ENCODE peak calls at places on chromosomes 3 and 15, in seven cellular contexts. W, Z, B, J, A, V and T are unnamed samples.

GRCh38 chr15:35304389-35304788 is 219.3 kb upstream of the NANOGP8 start:
- DNase-seq in W (no peak), J (no peak), A (no peak), B (no peak), Z (no peak), V (no peak), T (no peak)

GRCh38 chr15:69568621-69569020 is 116.0 kb downstream of the RPLP1 start:
- DNase-seq in A (no peak), Z (no peak), V (no peak), B (no peak), J (no peak), W (no peak), T (no peak)

GRCh38 chr15:78880828-78881227 is 8.1 kb downstream of the MORF4L1 start:
- DNase-seq in V (no peak), A (no peak), W (no peak), B (no peak), J (no peak), Z (no peak), T (no peak)

GRCh38 chr15:80972276-80972675 is 17.3 kb downstream of the MESD start:
- DNase-seq in A (no peak), W (no peak), B (no peak), V (no peak), J (no peak), Z (no peak), T (no peak)

GRCh38 chr15:76674883-76675282 is 230.3 kb downstream of the SCAPER start:
- DNase-seq in J (no peak), W (no peak), B (no peak), Z (no peak), A (no peak), V (no peak), T (no peak)

GRCh38 chr15:78070049-78070698 is 7.3 kb downstream of the TBC1D2B start:
- DNase-seq in Z (no peak), V (no peak), A (no peak), B (no peak), J (no peak), W (peak), T (peak)

GRCh38 chr15:53580371-53580770 is 179.1 kb downstream of the WDR72 start:
- DNase-seq in A (no peak), W (no peak), B (no peak), J (no peak), Z (no peak), V (no peak), T (no peak)

GRCh38 chr15:80584561-80584964 is 110.5 kb upstream of the ABHD17C start:
- DNase-seq in J (no peak), V (peak), A (no peak), W (no peak), Z (no peak), B (no peak), T (no peak)

GRCh38 chr3:24197809-24198208 is 252.7 kb downstream of the NR1D2 start:
- DNase-seq in B (no peak), Z (no peak), A (no peak), W (peak), J (peak), V (peak), T (no peak)

GRCh38 chr3:66957357-66957756 is 40.8 kb upstream of the KBTBD8 start:
- DNase-seq in A (no peak), Z (no peak), W (no peak), V (no peak), B (no peak), J (no peak), T (no peak)

GRCh38 chr3:72997421-72997961 is 880 bp downstream of the PPP4R2 start:
- DNase-seq in V (peak), A (peak), J (peak), B (peak), Z (no peak), W (no peak), T (peak)

GRCh38 chr15:76844096-76844495 is 61.0 kb downstream of the SCAPER start:
- DNase-seq in Z (no peak), A (no peak), V (no peak), B (no peak), W (no peak), J (no peak), T (no peak)

GRCh38 chr3:190012314-190012782 is 108.3 kb downstream of the P3H2 start:
- DNase-seq in V (peak), A (peak), W (no peak), J (no peak), Z (no peak), B (no peak), T (no peak)

GRCh38 chr15:92797168-92798052 is 102.7 kb upstream of the CHD2 start:
- DNase-seq in A (peak), V (peak), B (peak), J (peak), Z (peak), W (no peak), T (peak)

GRCh38 chr15:55357774-55358173 is 38.8 kb downstream of the PIGB start:
- DNase-seq in W (no peak), V (no peak), J (peak), Z (no peak), B (no peak), A (no peak), T (no peak)

GRCh38 chr15:69265347-69265955 is 33.3 kb upstream of the PAQR5 start:
- DNase-seq in W (no peak), V (peak), J (no peak), Z (no peak), B (peak), A (peak), T (peak)

GRCh38 chr3:71384393-71384792 is 199.1 kb downstream of the FOXP1 start:
- DNase-seq in J (no peak), B (no peak), W (no peak), Z (no peak), V (no peak), A (no peak), T (no peak)

GRCh38 chr3:143119974-143120715 is 574 bp downstream of the CHST2 start:
- DNase-seq in B (peak), V (no peak), Z (no peak), A (no peak), J (peak), W (peak), T (peak)

GRCh38 chr15:70575251-70576227 is 187.8 kb downstream of the UACA start:
- DNase-seq in W (no peak), B (no peak), J (no peak), A (no peak), V (no peak), Z (no peak), T (no peak)

GRCh38 chr3:134463676-134464611 is 21.8 kb downstream of the ANAPC13 start:
- DNase-seq in W (peak), J (peak), V (no peak), B (no peak), Z (no peak), A (no peak), T (no peak)

GRCh38 chr3:150114873-150115570 is 144.3 kb upstream of the PFN2 start:
- DNase-seq in W (no peak), V (no peak), J (no peak), A (no peak), Z (peak), B (no peak), T (no peak)

GRCh38 chr3:194503101-194503531 is 16.3 kb upstream of the ATP13A3 start:
- DNase-seq in A (no peak), J (no peak), V (no peak), W (no peak), Z (no peak), B (no peak), T (no peak)

GRCh38 chr3:87367752-87368151 is 91.4 kb upstream of the POU1F1 start:
- DNase-seq in W (no peak), B (no peak), A (no peak), Z (no peak), J (no peak), V (no peak), T (no peak)

GRCh38 chr3:61594978-61595687 is 33.8 kb downstream of the PTPRG start:
- DNase-seq in W (no peak), J (no peak), A (no peak), B (no peak), Z (no peak), V (no peak), T (no peak)

GRCh38 chr3:14622368-14622767 is 29.2 kb upstream of the CCDC174 start:
- DNase-seq in Z (no peak), J (no peak), B (no peak), V (no peak), W (no peak), A (no peak), T (no peak)

GRCh38 chr3:13530241-13531009 is 18.5 kb upstream of the FBLN2 start:
- DNase-seq in W (no peak), Z (no peak), B (no peak), J (no peak), V (no peak), A (no peak), T (no peak)

GRCh38 chr3:98185180-98185579 is 18.7 kb downstream of the OR5H15 start:
- DNase-seq in B (no peak), V (no peak), J (no peak), W (peak), A (peak), Z (no peak), T (no peak)

DNA sequence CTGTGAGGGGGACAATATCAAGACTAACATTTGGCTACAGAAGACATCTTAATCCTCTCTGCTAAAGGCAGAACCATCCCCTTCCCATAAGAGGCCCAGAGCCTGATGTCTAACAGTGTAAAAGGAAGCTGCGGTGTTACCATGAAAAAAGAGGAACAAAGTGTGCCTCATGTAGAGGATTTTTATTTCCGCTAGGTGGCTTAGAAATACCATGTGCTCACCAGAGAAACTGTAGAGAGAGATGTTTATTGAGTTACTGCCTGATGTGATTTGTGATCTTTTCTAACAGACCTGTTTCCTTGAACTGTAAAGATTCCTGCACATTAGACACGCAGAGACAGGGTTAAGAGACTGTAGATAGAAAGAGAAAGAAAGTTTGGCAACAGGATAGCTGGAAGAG is 22.1 kb downstream of the OR5H15 start:
- DNase-seq in A (peak), B (no peak), J (peak), V (peak), W (no peak), Z (peak), T (peak)
- TF ChIP-seq MAX in A (peak), B (peak), J (no peak), V (no peak), W (no peak), Z (no peak), T (peak)

GRCh38 chr15:100042558-100042957 is 299.2 kb downstream of the ADAMTS17 start:
- DNase-seq in J (no peak), A (no peak), W (no peak), V (no peak), B (no peak), Z (no peak), T (peak)
- TF ChIP-seq MAX in J (no peak), A (no peak), W (no peak), V (no peak), B (no peak), Z (no peak), T (no peak)

GRCh38 chr3:104763007-104763406 is 603.7 kb upstream of the ALCAM start:
- DNase-seq in W (no peak), A (no peak), V (no peak), J (no peak), B (no peak), Z (no peak), T (no peak)
- TF ChIP-seq MAX in W (no peak), A (no peak), V (no peak), J (no peak), B (no peak), Z (no peak), T (no peak)

GRCh38 chr3:115651599-115651998 is 28.3 kb downstream of the GAP43 start:
- DNase-seq in J (no peak), Z (no peak), V (no peak), W (no peak), B (no peak), A (no peak), T (no peak)

GRCh38 chr3:115655761-115656282 is 32.5 kb downstream of the GAP43 start:
- DNase-seq in W (no peak), Z (no peak), B (no peak), V (no peak), A (no peak), J (peak), T (no peak)

GRCh38 chr3:115648559-115648958 is 25.2 kb downstream of the GAP43 start:
- DNase-seq in Z (no peak), B (no peak), V (no peak), A (no peak), J (no peak), W (no peak), T (no peak)

GRCh38 chr3:115651089-115651488 is 27.8 kb downstream of the GAP43 start:
- DNase-seq in Z (no peak), B (no peak), J (no peak), W (no peak), A (no peak), V (no peak), T (peak)

GRCh38 chr3:115652738-115653137 is 29.4 kb downstream of the GAP43 start:
- DNase-seq in Z (no peak), V (no peak), B (no peak), W (no peak), J (no peak), A (no peak), T (peak)
- TF ChIP-seq MAX in Z (no peak), V (no peak), B (no peak), W (no peak), J (no peak), A (no peak), T (no peak)

GRCh38 chr15:64351265-64351664 is 4.7 kb downstream of the CSNK1G1 start:
- DNase-seq in J (no peak), V (no peak), B (no peak), Z (no peak), A (no peak), W (no peak), T (no peak)

GRCh38 chr15:64349375-64349774 is 6.6 kb downstream of the CSNK1G1 start:
- DNase-seq in V (no peak), B (no peak), J (no peak), W (no peak), A (no peak), Z (no peak), T (no peak)

GRCh38 chr15:64356443-64357040 is 569 bp upstream of the CSNK1G1 start:
- DNase-seq in J (peak), B (peak), Z (no peak), V (peak), W (no peak), A (peak), T (no peak)

GRCh38 chr15:64355559-64356442 is at the start of gene CSNK1G1:
- DNase-seq in Z (peak), B (peak), V (peak), W (peak), J (peak), A (peak), T (peak)

DNA sequence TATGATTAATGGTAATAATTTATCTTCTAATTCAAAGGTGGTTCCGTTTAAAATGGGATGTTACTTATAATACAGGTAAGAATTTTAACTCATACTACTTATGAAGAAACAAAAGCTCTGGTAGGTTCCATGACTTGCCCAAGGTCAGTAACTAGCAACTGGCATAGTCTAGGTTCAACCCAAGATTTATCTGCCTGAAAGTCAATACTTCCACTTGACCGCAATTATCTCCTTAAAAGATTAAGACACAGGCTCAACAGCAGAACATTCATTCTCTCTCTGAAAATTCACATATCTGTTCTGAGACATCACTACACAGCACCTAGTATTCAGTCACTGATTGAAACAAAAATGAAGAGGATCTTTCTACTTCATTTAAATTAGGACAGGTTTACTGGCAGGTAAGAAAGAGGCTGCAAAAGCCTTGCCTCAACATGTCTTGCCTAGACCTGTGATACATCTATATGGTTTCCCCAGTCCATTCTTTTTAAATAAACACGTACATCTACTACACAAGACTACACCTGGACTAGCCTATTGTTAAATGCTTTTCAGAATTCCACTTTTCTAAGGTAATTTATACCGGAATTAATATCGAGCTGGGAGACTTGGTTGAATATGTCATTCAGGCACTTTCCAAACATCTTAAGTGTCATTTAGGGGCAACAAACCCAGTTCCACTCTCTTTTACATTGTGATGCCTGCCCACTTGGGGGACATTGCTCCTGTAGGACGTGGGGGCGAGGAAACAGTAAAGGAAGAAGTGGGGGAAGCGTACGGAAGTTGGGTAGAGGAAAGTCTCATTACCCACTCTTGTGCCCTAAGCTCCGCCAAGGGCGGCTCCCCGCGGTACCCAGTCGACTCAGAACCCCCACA is 1.1 kb downstream of the CSNK1G1 start:
- DNase-seq in Z (no peak), A (no peak), J (no peak), W (no peak), B (no peak), V (no peak), T (peak)
- TF ChIP-seq MAX in Z (no peak), A (no peak), J (no peak), W (no peak), B (no peak), V (no peak), T (no peak)

GRCh38 chr3:172562881-172563835 is 39.9 kb upstream of the TNFSF10 start:
- DNase-seq in A (no peak), J (no peak), B (no peak), Z (no peak), W (no peak), V (peak), T (peak)
- TF ChIP-seq MAX in A (no peak), J (no peak), B (no peak), Z (no peak), W (no peak), V (no peak), T (no peak)

GRCh38 chr3:65746848-65747247 is 291.9 kb downstream of the MAGI1 start:
- DNase-seq in J (no peak), A (no peak), W (no peak), V (no peak), B (no peak), Z (no peak), T (no peak)

GRCh38 chr3:65752636-65753035 is 286.1 kb downstream of the MAGI1 start:
- DNase-seq in Z (no peak), A (no peak), W (no peak), B (no peak), J (no peak), V (no peak), T (no peak)

GRCh38 chr3:65748326-65748725 is 290.4 kb downstream of the MAGI1 start:
- DNase-seq in J (no peak), A (no peak), B (no peak), V (no peak), W (no peak), Z (no peak), T (no peak)

GRCh38 chr3:65749066-65749465 is 289.7 kb downstream of the MAGI1 start:
- DNase-seq in W (no peak), A (no peak), Z (no peak), V (no peak), J (no peak), B (no peak), T (no peak)

DNA sequence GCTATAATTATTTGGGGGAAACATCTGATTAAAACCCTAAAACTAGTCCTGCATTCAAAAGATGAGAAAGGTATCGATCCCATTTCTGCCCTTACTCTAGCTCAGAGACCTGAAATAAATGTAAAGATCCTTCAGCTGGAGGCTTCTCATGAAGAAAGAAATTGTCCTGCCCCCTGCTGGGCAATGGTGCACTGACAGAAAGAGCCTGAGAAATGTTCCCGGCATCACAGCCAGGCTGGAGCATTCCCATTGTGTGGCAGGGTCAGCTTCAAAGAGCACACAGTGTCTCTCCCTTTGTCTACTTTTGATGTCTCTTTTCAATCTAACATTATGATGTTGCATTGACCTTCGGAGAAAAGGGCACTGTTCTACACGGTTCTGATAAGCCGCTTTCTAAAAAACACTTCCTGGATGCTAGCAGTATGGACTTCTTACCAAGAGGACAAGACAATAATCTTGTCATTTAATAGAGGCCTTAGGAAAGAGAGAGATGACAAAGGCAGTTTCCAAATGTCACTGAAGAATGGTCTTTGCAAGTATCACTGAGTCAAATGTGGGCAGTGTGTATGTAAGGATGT is 287.5 kb downstream of the MAGI1 start:
- DNase-seq in Z (no peak), V (peak), W (peak), A (peak), B (peak), J (peak), T (peak)
- TF ChIP-seq MAX in Z (no peak), V (no peak), W (no peak), A (no peak), B (no peak), J (no peak), T (no peak)

DNA sequence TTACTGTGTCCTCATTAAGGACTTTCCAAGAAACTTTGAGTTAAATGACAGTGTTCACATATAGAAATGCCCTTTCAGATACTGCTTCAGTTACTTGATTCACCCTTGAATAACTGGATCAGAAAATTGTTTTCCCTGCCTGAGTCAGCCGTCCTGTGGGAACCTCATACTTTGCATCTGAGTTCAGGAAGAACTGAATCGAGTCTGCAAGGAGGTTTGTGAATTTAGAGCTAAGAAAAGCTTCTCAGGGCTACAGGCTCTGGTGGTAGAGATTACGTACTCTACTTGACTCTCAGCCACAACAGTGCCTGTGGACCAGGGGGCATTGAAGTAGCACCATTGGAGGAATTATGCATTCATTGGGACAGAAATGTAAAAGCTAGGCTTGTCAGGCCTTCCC is 252.4 kb upstream of the C2CD4B start:
- DNase-seq in W (no peak), A (no peak), V (no peak), Z (no peak), B (no peak), J (no peak), T (no peak)
- TF ChIP-seq MAX in W (no peak), A (no peak), V (no peak), Z (no peak), B (no peak), J (no peak), T (no peak)